ENCODE peak calls at places on chromosomes 4 and X, in ten cellular contexts. One of them, this sample, is unnamed.
A peak's percentile ranks its signal among the peaks of the same experiment; 100 is the strongest.

GRCh38 chrX:110983024-110983423 is 113.0 kb upstream of the PAK3 start:
- DNase-seq in RKO: no peak
- DNase-seq in naive B cell: no peak
- DNase-seq in tibial nerve: no peak
- DNase-seq in DND-41: no peak
- DNase-seq in left ventricle myocardium inferior: no peak
- DNase-seq in amygdala: no peak
- DNase-seq in NCI-H1930: no peak
- DNase-seq in activated naive CD4-positive, alpha-beta T cell: no peak
- DNase-seq in HL-60: no peak
- DNase-seq in this sample: no peak

GRCh38 chr4:19698961-19699360 is 552.7 kb upstream of the SLIT2 start:
- DNase-seq in RKO: no peak
- DNase-seq in left ventricle myocardium inferior: no peak
- DNase-seq in tibial nerve: no peak
- DNase-seq in naive B cell: no peak
- DNase-seq in NCI-H1930: no peak
- DNase-seq in HL-60: no peak
- DNase-seq in DND-41: no peak
- DNase-seq in amygdala: no peak
- DNase-seq in activated naive CD4-positive, alpha-beta T cell: no peak
- DNase-seq in this sample: no peak

GRCh38 chr4:83405844-83406816 is 49.5 kb downstream of the HELQ start:
- DNase-seq in DND-41: no peak
- DNase-seq in amygdala: no peak
- DNase-seq in tibial nerve: no peak
- DNase-seq in HL-60: no peak
- DNase-seq in left ventricle myocardium inferior: no peak
- DNase-seq in NCI-H1930: no peak
- DNase-seq in naive B cell: no peak
- DNase-seq in activated naive CD4-positive, alpha-beta T cell: no peak
- DNase-seq in RKO: no peak
- DNase-seq in this sample: no peak

GRCh38 chr4:153971878-153972277 is 183.0 kb upstream of the SFRP2 start:
- DNase-seq in amygdala: no peak
- DNase-seq in left ventricle myocardium inferior: no peak
- DNase-seq in DND-41: no peak
- DNase-seq in NCI-H1930: no peak
- DNase-seq in RKO: no peak
- DNase-seq in activated naive CD4-positive, alpha-beta T cell: no peak
- DNase-seq in tibial nerve: no peak
- DNase-seq in naive B cell: no peak
- DNase-seq in HL-60: no peak
- DNase-seq in this sample: no peak

GRCh38 chr4:54169176-54169575 is 59.9 kb upstream of the PDGFRA start:
- DNase-seq in amygdala: no peak
- DNase-seq in NCI-H1930: no peak
- DNase-seq in activated naive CD4-positive, alpha-beta T cell: no peak
- DNase-seq in DND-41: no peak
- DNase-seq in left ventricle myocardium inferior: no peak
- DNase-seq in naive B cell: no peak
- DNase-seq in HL-60: no peak
- DNase-seq in tibial nerve: no peak
- DNase-seq in RKO: no peak
- DNase-seq in this sample: no peak

GRCh38 chr4:39394706-39395105 is 12.0 kb upstream of the KLB start:
- DNase-seq in activated naive CD4-positive, alpha-beta T cell: no peak
- DNase-seq in tibial nerve: no peak
- DNase-seq in NCI-H1930: no peak
- DNase-seq in amygdala: no peak
- DNase-seq in left ventricle myocardium inferior: no peak
- DNase-seq in HL-60: no peak
- DNase-seq in naive B cell: no peak
- DNase-seq in DND-41: no peak
- DNase-seq in RKO: no peak
- DNase-seq in this sample: no peak

GRCh38 chr4:1061372-1061700 is 49.9 kb downstream of the FGFRL1 start:
- DNase-seq in naive B cell: no peak
- DNase-seq in amygdala: no peak
- DNase-seq in RKO: no peak
- DNase-seq in NCI-H1930: no peak
- DNase-seq in left ventricle myocardium inferior: no peak
- DNase-seq in DND-41: no peak
- DNase-seq in tibial nerve: no peak
- DNase-seq in activated naive CD4-positive, alpha-beta T cell: no peak
- DNase-seq in HL-60: no peak
- DNase-seq in this sample: no peak

GRCh38 chrX:51891821-51892551 is 1.4 kb upstream of the MAGED1 start:
- DNase-seq in naive B cell: peak; percentile 6
- DNase-seq in tibial nerve: peak; percentile 24
- DNase-seq in activated naive CD4-positive, alpha-beta T cell: no peak
- DNase-seq in RKO: no peak
- DNase-seq in DND-41: no peak
- DNase-seq in HL-60: peak; percentile 0
- DNase-seq in amygdala: peak; percentile 46
- DNase-seq in left ventricle myocardium inferior: peak; percentile 17
- DNase-seq in NCI-H1930: no peak
- DNase-seq in this sample: peak; percentile 14

GRCh38 chr4:183201331-183201730 is 102.3 kb downstream of the WWC2 start:
- DNase-seq in DND-41: no peak
- DNase-seq in HL-60: no peak
- DNase-seq in RKO: no peak
- DNase-seq in amygdala: no peak
- DNase-seq in NCI-H1930: no peak
- DNase-seq in tibial nerve: no peak
- DNase-seq in activated naive CD4-positive, alpha-beta T cell: no peak
- DNase-seq in naive B cell: no peak
- DNase-seq in left ventricle myocardium inferior: no peak
- DNase-seq in this sample: no peak

GRCh38 chr4:98110929-98111328 is 32.3 kb downstream of the STPG2 start:
- DNase-seq in left ventricle myocardium inferior: no peak
- DNase-seq in tibial nerve: no peak
- DNase-seq in HL-60: no peak
- DNase-seq in amygdala: no peak
- DNase-seq in activated naive CD4-positive, alpha-beta T cell: no peak
- DNase-seq in naive B cell: no peak
- DNase-seq in NCI-H1930: no peak
- DNase-seq in RKO: no peak
- DNase-seq in DND-41: no peak
- DNase-seq in this sample: no peak

This sample was measured in germinal center.